ENCODE peak calls at places on chromosomes 2 and 18, in ten cellular contexts. T, V, M, A, F, J, W, O, Y and C are unnamed samples.

GRCh38 chr2:201806442-201806841 is at the start of gene CDK15:
- DNase-seq in T (no peak), V (no peak), M (no peak), A (peak; percentile 60), F (no peak), J (peak; percentile 70), W (no peak), O (no peak), Y (peak; percentile 38), C (no peak)

GRCh38 chr2:33384562-33384961 is 91.9 kb upstream of the RASGRP3 start:
- DNase-seq in T (no peak), V (no peak), M (no peak), A (no peak), F (no peak), J (no peak), W (no peak), O (no peak), Y (no peak), C (no peak)

GRCh38 chr18:22347624-22348511 is 69.8 kb downstream of the CTAGE1 start:
- DNase-seq in T (no peak), V (no peak), M (no peak), A (no peak), F (no peak), J (peak; percentile 41), W (no peak), O (no peak), Y (no peak), C (no peak)

GRCh38 chr18:3037423-3037915 is 24.5 kb upstream of the LPIN2 start:
- DNase-seq in T (no peak), V (peak; percentile 50), M (no peak), A (peak; percentile 61), F (no peak), J (peak; percentile 90), W (no peak), O (peak; percentile 47), Y (peak; percentile 79), C (no peak)

GRCh38 chr2:84904151-84904550 is 1.3 kb upstream of the TMSB10 start:
- DNase-seq in T (no peak), V (peak; percentile 14), M (no peak), A (no peak), F (no peak), J (no peak), W (no peak), O (no peak), Y (no peak), C (no peak)

GRCh38 chr2:226122067-226122466 is 677.6 kb downstream of the IRS1 start:
- DNase-seq in T (no peak), V (no peak), M (no peak), A (no peak), F (no peak), J (peak; percentile 40), W (no peak), O (no peak), Y (no peak), C (no peak)

GRCh38 chr2:10446631-10447030 is 1.5 kb downstream of the ODC1 start:
- DNase-seq in T (no peak), V (no peak), M (no peak), A (no peak), F (no peak), J (no peak), W (no peak), O (no peak), Y (no peak), C (no peak)

GRCh38 chr18:62988467-62988866 is 273.1 kb downstream of the PHLPP1 start:
- DNase-seq in T (no peak), V (no peak), M (no peak), A (no peak), F (no peak), J (no peak), W (no peak), O (no peak), Y (no peak), C (no peak)

GRCh38 chr2:144835634-144836351 is 315.9 kb upstream of the ZEB2 start:
- DNase-seq in T (no peak), V (no peak), M (no peak), A (no peak), F (no peak), J (peak; percentile 29), W (no peak), O (peak; percentile 34), Y (no peak), C (no peak)

GRCh38 chr18:58887613-58887963 is 22.9 kb downstream of the ZNF532 start:
- DNase-seq in T (peak; percentile 30), V (peak; percentile 50), M (peak; percentile 40), A (no peak), F (no peak), J (peak; percentile 85), W (no peak), O (no peak), Y (peak; percentile 58), C (peak; percentile 56)

GRCh38 chr2:38598991-38599295 is 3.8 kb downstream of the HNRNPLL start:
- DNase-seq in T (no peak), V (no peak), M (no peak), A (no peak), F (no peak), J (peak; percentile 51), W (no peak), O (no peak), Y (no peak), C (no peak)

GRCh38 chr2:42569116-42569711 is 782 bp downstream of the MTA3 start:
- DNase-seq in T (no peak), V (no peak), M (peak; percentile 25), A (peak; percentile 8), F (no peak), J (peak; percentile 34), W (peak; percentile 52), O (no peak), Y (peak; percentile 59), C (no peak)

GRCh38 chr18:58780045-58780444 is 84.6 kb upstream of the ZNF532 start:
- DNase-seq in T (no peak), V (no peak), M (no peak), A (no peak), F (no peak), J (no peak), W (no peak), O (no peak), Y (no peak), C (no peak)

GRCh38 chr2:232389327-232389726 is 10.8 kb downstream of the ALPP start:
- DNase-seq in T (no peak), V (no peak), M (no peak), A (no peak), F (no peak), J (peak; percentile 62), W (no peak), O (no peak), Y (no peak), C (no peak)

GRCh38 chr18:49016648-49017539 is 66.1 kb upstream of the SMAD7 start:
- DNase-seq in T (no peak), V (peak; percentile 60), M (no peak), A (peak; percentile 78), F (no peak), J (peak; percentile 81), W (peak; percentile 69), O (peak; percentile 73), Y (peak; percentile 96), C (no peak)

GRCh38 chr2:239789711-239790110 is 235.4 kb downstream of the NDUFA10 start:
- DNase-seq in T (no peak), V (no peak), M (no peak), A (no peak), F (no peak), J (no peak), W (peak; percentile 52), O (no peak), Y (no peak), C (no peak)

GRCh38 chr2:26840937-26841610 is 6.9 kb upstream of the DPYSL5 start:
- DNase-seq in T (no peak), V (no peak), M (no peak), A (peak; percentile 9), F (no peak), J (peak; percentile 14), W (no peak), O (no peak), Y (no peak), C (no peak)

GRCh38 chr2:63432373-63432772 is 155.9 kb downstream of the WDPCP start:
- DNase-seq in T (no peak), V (no peak), M (no peak), A (no peak), F (no peak), J (peak; percentile 85), W (no peak), O (no peak), Y (no peak), C (no peak)

GRCh38 chr2:31696068-31696467 is 115.3 kb upstream of the SRD5A2 start:
- DNase-seq in T (no peak), V (no peak), M (no peak), A (no peak), F (no peak), J (no peak), W (no peak), O (no peak), Y (no peak), C (no peak)

GRCh38 chr2:204984421-204984925 is 439.2 kb downstream of the PARD3B start:
- DNase-seq in T (no peak), V (no peak), M (no peak), A (no peak), F (no peak), J (peak; percentile 3), W (no peak), O (no peak), Y (no peak), C (no peak)

GRCh38 chr2:221002101-221002500 is 570.0 kb downstream of the EPHA4 start:
- DNase-seq in T (no peak), V (no peak), M (no peak), A (no peak), F (no peak), J (no peak), W (no peak), O (no peak), Y (no peak), C (no peak)

GRCh38 chr2:234420406-234420805 is 76.5 kb downstream of the ARL4C start:
- DNase-seq in T (no peak), V (no peak), M (no peak), A (no peak), F (no peak), J (no peak), W (no peak), O (no peak), Y (no peak), C (no peak)

GRCh38 chr2:16007167-16007934 is 67.0 kb downstream of the MYCN start:
- DNase-seq in T (no peak), V (no peak), M (no peak), A (no peak), F (no peak), J (no peak), W (no peak), O (no peak), Y (no peak), C (no peak)

GRCh38 chr18:62450546-62451395 is 72.1 kb upstream of the ZCCHC2 start:
- DNase-seq in T (no peak), V (peak; percentile 38), M (peak; percentile 26), A (peak; percentile 86), F (no peak), J (peak; percentile 71), W (peak; percentile 90), O (peak; percentile 37), Y (peak; percentile 71), C (peak; percentile 19)

GRCh38 chr2:178767099-178768060 is 39.8 kb downstream of the TTN start:
- DNase-seq in T (no peak), V (no peak), M (no peak), A (no peak), F (no peak), J (no peak), W (no peak), O (no peak), Y (no peak), C (no peak)

GRCh38 chr2:112805542-112805941 is 21.2 kb upstream of the IL1A start:
- DNase-seq in T (no peak), V (no peak), M (no peak), A (no peak), F (no peak), J (no peak), W (no peak), O (peak; percentile 95), Y (no peak), C (no peak)

GRCh38 chr18:8726281-8726680 is 20.9 kb downstream of the MTCL1 start:
- DNase-seq in T (no peak), V (no peak), M (no peak), A (no peak), F (no peak), J (no peak), W (no peak), O (no peak), Y (no peak), C (no peak)

GRCh38 chr2:54416166-54416798 is 39.8 kb upstream of the SPTBN1 start:
- DNase-seq in T (no peak), V (no peak), M (no peak), A (no peak), F (no peak), J (peak; percentile 65), W (no peak), O (peak; percentile 5), Y (no peak), C (no peak)